ENCODE peak calls at places on chromosomes 13 and 19, in ten cellular contexts. Z, F, C, J, A, Y, R, I, D and N are unnamed samples.

GRCh38 chr13:50410921-50411712 is 395.9 kb downstream of the KCNRG start:
- DNase-seq in A (no peak), C (no peak), Y (no peak), D (no peak), Z (no peak), I (no peak), J (no peak), R (no peak), F (peak), N (no peak)

GRCh38 chr19:52270266-52270885 is 989 bp downstream of the ZNF766 start:
- DNase-seq in J (peak), R (no peak), D (no peak), F (no peak), Z (no peak), I (no peak), C (peak), Y (peak), A (peak), N (peak)

GRCh38 chr19:55406869-55407624 is 541 bp downstream of the UBE2S start:
- DNase-seq in J (peak), R (no peak), D (peak), A (peak), I (no peak), Z (peak), C (peak), F (peak), Y (no peak), N (no peak)

GRCh38 chr19:36256853-36257511 is 42.1 kb downstream of the ZNF146 start:
- DNase-seq in J (no peak), R (no peak), C (no peak), D (no peak), I (peak), Y (no peak), Z (no peak), A (no peak), F (no peak), N (no peak)

GRCh38 chr19:2187164-2187563 is 23.4 kb downstream of the DOT1L start:
- DNase-seq in A (no peak), I (no peak), R (no peak), Y (no peak), F (no peak), D (no peak), C (no peak), J (no peak), Z (no peak), N (no peak)

GRCh38 chr13:20191902-20192469 is 752 bp downstream of the GJB2 start:
- DNase-seq in F (no peak), D (no peak), A (no peak), Z (no peak), Y (no peak), R (no peak), J (no peak), C (peak), I (no peak), N (no peak)

GRCh38 chr19:10105241-10106099 is 692 bp upstream of the PPAN start:
- DNase-seq in J (peak), Z (no peak), I (no peak), Y (no peak), D (no peak), A (no peak), R (peak), C (no peak), F (no peak), N (peak)

GRCh38 chr19:30516586-30516985 is 144.4 kb downstream of the ZNF536 start:
- DNase-seq in D (no peak), Y (no peak), F (no peak), Z (no peak), R (no peak), A (no peak), C (no peak), I (no peak), J (no peak), N (no peak)

GRCh38 chr13:90414691-90415596 is 932.5 kb upstream of the MIR17HG start:
- DNase-seq in D (no peak), Z (no peak), C (no peak), F (peak), Y (no peak), J (no peak), I (no peak), A (no peak), R (no peak), N (no peak)

GRCh38 chr19:45608948-45609347 is 6.9 kb upstream of the GPR4 start:
- DNase-seq in Y (no peak), R (no peak), Z (no peak), D (no peak), A (no peak), F (no peak), I (no peak), J (no peak), C (no peak), N (no peak)

GRCh38 chr13:64488731-64489130 is 2741.4 kb downstream of the PCDH9 start:
- DNase-seq in F (no peak), R (no peak), A (no peak), J (no peak), I (no peak), D (no peak), Z (no peak), C (no peak), Y (no peak), N (no peak)

GRCh38 chr13:49220035-49220855 is at the start of gene MLNR:
- DNase-seq in F (no peak), I (no peak), C (peak), A (peak), Z (no peak), R (peak), D (no peak), J (peak), Y (no peak), N (peak)

GRCh38 chr19:3028305-3029069 is 593 bp downstream of the TLE2 start:
- DNase-seq in F (no peak), J (no peak), Z (no peak), A (no peak), D (no peak), C (peak), I (no peak), Y (no peak), R (no peak), N (no peak)

GRCh38 chr13:80658705-80659104 is 317.8 kb upstream of the SPRY2 start:
- DNase-seq in Z (no peak), Y (no peak), A (no peak), R (no peak), J (no peak), D (no peak), C (no peak), I (no peak), F (no peak), N (no peak)

GRCh38 chr19:49361438-49362047 is 673 bp downstream of the TEAD2 start:
- DNase-seq in F (peak), Z (peak), J (peak), I (peak), A (no peak), C (peak), R (no peak), Y (no peak), D (no peak), N (no peak)

GRCh38 chr19:58170860-58171259 is 12.0 kb upstream of the ZNF274 start:
- DNase-seq in F (peak), Z (no peak), C (no peak), D (no peak), I (no peak), J (no peak), R (no peak), Y (no peak), A (no peak), N (no peak)

GRCh38 chr13:60431108-60431700 is 34.2 kb downstream of the TDRD3 start:
- DNase-seq in A (no peak), Y (peak), Z (no peak), F (peak), I (no peak), D (peak), J (peak), C (peak), R (no peak), N (peak)

GRCh38 chr19:47418595-47419036 is 711 bp downstream of the MEIS3 start:
- DNase-seq in Z (no peak), F (no peak), R (no peak), A (no peak), Y (no peak), I (no peak), J (no peak), D (no peak), C (no peak), N (no peak)

GRCh38 chr19:49210108-49210900 is 52.7 kb downstream of the TRPM4 start:
- DNase-seq in C (peak), Y (no peak), J (peak), D (no peak), A (peak), I (no peak), R (peak), Z (no peak), F (no peak), N (no peak)

GRCh38 chr13:63024458-63024857 is 1608.8 kb upstream of the PCDH20 start:
- DNase-seq in F (peak), R (no peak), Z (no peak), C (no peak), J (no peak), D (no peak), I (no peak), A (no peak), Y (no peak), N (no peak)

GRCh38 chr19:40461669-40462221 is 3.8 kb downstream of the BLVRB start:
- DNase-seq in D (no peak), R (no peak), Y (peak), C (peak), J (no peak), I (no peak), A (no peak), F (no peak), Z (no peak), N (peak)

GRCh38 chr19:58328999-58329398 is 2.2 kb downstream of the ZSCAN22 start:
- DNase-seq in A (peak), R (no peak), J (no peak), Z (no peak), I (no peak), C (no peak), F (no peak), D (no peak), Y (peak), N (no peak)

GRCh38 chr19:39321832-39322176 is 1.1 kb upstream of the LRFN1 start:
- DNase-seq in A (no peak), J (no peak), Y (no peak), D (no peak), F (no peak), Z (no peak), I (no peak), C (no peak), R (no peak), N (no peak)

GRCh38 chr13:76335463-76335862 is 550.7 kb downstream of the KCTD12 start:
- DNase-seq in A (no peak), C (no peak), I (no peak), Y (no peak), D (no peak), Z (no peak), J (no peak), R (no peak), F (no peak), N (no peak)

GRCh38 chr19:16928916-16929315 is 40.1 kb downstream of the F2RL3 start:
- DNase-seq in F (no peak), R (no peak), Y (no peak), C (no peak), Z (no peak), J (no peak), I (no peak), A (no peak), D (no peak), N (no peak)

GRCh38 chr19:6459356-6460098 is at the start of gene SLC25A23:
- DNase-seq in C (peak), A (peak), D (peak), F (peak), R (peak), Z (peak), Y (peak), J (peak), I (peak), N (peak)

GRCh38 chr19:1853295-1854031 is 5.2 kb upstream of the REXO1 start:
- DNase-seq in Y (peak), I (peak), C (peak), J (peak), A (peak), R (peak), Z (peak), D (peak), F (peak), N (peak)

GRCh38 chr13:101473458-101473857 is 21.0 kb downstream of the ITGBL1 start:
- DNase-seq in A (no peak), D (no peak), Z (peak), R (no peak), J (no peak), F (peak), C (no peak), Y (no peak), I (no peak), N (no peak)

GRCh38 chr19:49133621-49134454 is 14.5 kb downstream of the PPFIA3 start:
- DNase-seq in Z (no peak), F (peak), R (peak), A (peak), I (no peak), D (peak), Y (no peak), C (peak), J (peak), N (no peak)

GRCh38 chr19:45924891-45925447 is 10.4 kb upstream of the NANOS2 start:
- DNase-seq in Y (no peak), R (no peak), J (no peak), A (no peak), D (no peak), C (no peak), Z (no peak), F (no peak), I (no peak), N (no peak)

GRCh38 chr19:33407716-33408115 is 34.2 kb downstream of the CEBPG start:
- DNase-seq in J (no peak), C (no peak), F (no peak), I (no peak), D (no peak), Z (no peak), Y (no peak), R (no peak), A (no peak), N (no peak)